ENCODE peak calls at places on chromosomes 7 and 10, in eight cellular contexts. One of them, this sample, is unnamed.

GRCh38 chr10:32906595-32906994 is 51.4 kb downstream of the ITGB1 start:
- DNase-seq in astrocyte: no peak
- DNase-seq in foreskin fibroblast: no peak
- DNase-seq in AG09309: no peak
- DNase-seq in astrocyte of the spinal cord: no peak
- DNase-seq in HCT116: no peak
- DNase-seq in hepatocyte: no peak
- DNase-seq in fibroblast of lung: no peak
- DNase-seq in this sample: no peak

GRCh38 chr7:39240864-39241263 is 263.2 kb downstream of the POU6F2 start:
- DNase-seq in astrocyte: no peak
- DNase-seq in foreskin fibroblast: no peak
- DNase-seq in AG09309: no peak
- DNase-seq in astrocyte of the spinal cord: no peak
- DNase-seq in HCT116: no peak
- DNase-seq in hepatocyte: no peak
- DNase-seq in fibroblast of lung: no peak
- DNase-seq in this sample: no peak

GRCh38 chr10:96768136-96768535 is 47.8 kb upstream of the PIK3AP1 start:
- DNase-seq in astrocyte: no peak
- DNase-seq in foreskin fibroblast: no peak
- DNase-seq in AG09309: no peak
- DNase-seq in astrocyte of the spinal cord: no peak
- DNase-seq in HCT116: no peak
- DNase-seq in hepatocyte: no peak
- DNase-seq in fibroblast of lung: no peak
- DNase-seq in this sample: no peak

GRCh38 chr7:149277871-149278270 is 15.9 kb downstream of the ZNF783 start:
- DNase-seq in astrocyte: no peak
- DNase-seq in foreskin fibroblast: no peak
- DNase-seq in AG09309: no peak
- DNase-seq in astrocyte of the spinal cord: no peak
- DNase-seq in HCT116: no peak
- DNase-seq in hepatocyte: no peak
- DNase-seq in fibroblast of lung: no peak
- DNase-seq in this sample: no peak

GRCh38 chr7:149783386-149784250 is 10.2 kb upstream of the ZNF467 start:
- DNase-seq in astrocyte: no peak
- DNase-seq in foreskin fibroblast: no peak
- DNase-seq in AG09309: no peak
- DNase-seq in astrocyte of the spinal cord: no peak
- DNase-seq in HCT116: no peak
- DNase-seq in hepatocyte: no peak
- DNase-seq in fibroblast of lung: no peak
- DNase-seq in this sample: no peak

GRCh38 chr10:133418289-133418993 is 6.0 kb downstream of the SPRN start:
- DNase-seq in astrocyte: no peak
- DNase-seq in foreskin fibroblast: no peak
- DNase-seq in AG09309: no peak
- DNase-seq in astrocyte of the spinal cord: no peak
- DNase-seq in HCT116: no peak
- DNase-seq in hepatocyte: no peak
- DNase-seq in fibroblast of lung: no peak
- DNase-seq in this sample: no peak

GRCh38 chr7:2864999-2865670 is 21.0 kb upstream of the GNA12 start:
- DNase-seq in astrocyte: peak
- DNase-seq in foreskin fibroblast: peak
- DNase-seq in AG09309: no peak
- DNase-seq in astrocyte of the spinal cord: peak
- DNase-seq in HCT116: peak
- DNase-seq in hepatocyte: peak
- DNase-seq in fibroblast of lung: peak
- DNase-seq in this sample: peak

GRCh38 chr10:98427011-98427515 is 12.1 kb upstream of the PYROXD2 start:
- DNase-seq in astrocyte: no peak
- DNase-seq in foreskin fibroblast: no peak
- DNase-seq in AG09309: no peak
- DNase-seq in astrocyte of the spinal cord: no peak
- DNase-seq in HCT116: no peak
- DNase-seq in hepatocyte: no peak
- DNase-seq in fibroblast of lung: no peak
- DNase-seq in this sample: no peak

GRCh38 chr10:89327803-89328441 is at the start of gene IFIT3:
- DNase-seq in astrocyte: peak
- DNase-seq in foreskin fibroblast: peak
- DNase-seq in AG09309: peak
- DNase-seq in astrocyte of the spinal cord: peak
- DNase-seq in HCT116: peak
- DNase-seq in hepatocyte: peak
- DNase-seq in fibroblast of lung: peak
- DNase-seq in this sample: peak

GRCh38 chr10:117000580-117000979 is 4.4 kb downstream of the SHTN1 start:
- DNase-seq in astrocyte: no peak
- DNase-seq in foreskin fibroblast: no peak
- DNase-seq in AG09309: no peak
- DNase-seq in astrocyte of the spinal cord: no peak
- DNase-seq in HCT116: peak
- DNase-seq in hepatocyte: no peak
- DNase-seq in fibroblast of lung: no peak
- DNase-seq in this sample: no peak

GRCh38 chr7:52506325-52506724 is 529.1 kb upstream of the POM121L12 start:
- DNase-seq in astrocyte: no peak
- DNase-seq in foreskin fibroblast: no peak
- DNase-seq in AG09309: no peak
- DNase-seq in astrocyte of the spinal cord: no peak
- DNase-seq in HCT116: no peak
- DNase-seq in hepatocyte: no peak
- DNase-seq in fibroblast of lung: no peak
- DNase-seq in this sample: no peak

GRCh38 chr10:23493711-23494110 is 54.8 kb downstream of the OTUD1 start:
- DNase-seq in astrocyte: no peak
- DNase-seq in foreskin fibroblast: no peak
- DNase-seq in AG09309: no peak
- DNase-seq in astrocyte of the spinal cord: no peak
- DNase-seq in HCT116: no peak
- DNase-seq in hepatocyte: no peak
- DNase-seq in fibroblast of lung: no peak
- DNase-seq in this sample: no peak

GRCh38 chr7:55493416-55493815 is 78.9 kb downstream of the VOPP1 start:
- DNase-seq in astrocyte: peak
- DNase-seq in foreskin fibroblast: no peak
- DNase-seq in AG09309: no peak
- DNase-seq in astrocyte of the spinal cord: no peak
- DNase-seq in HCT116: no peak
- DNase-seq in hepatocyte: no peak
- DNase-seq in fibroblast of lung: peak
- DNase-seq in this sample: no peak

GRCh38 chr10:124693801-124694416 is 50.3 kb downstream of the FAM53B start:
- DNase-seq in astrocyte: no peak
- DNase-seq in foreskin fibroblast: no peak
- DNase-seq in AG09309: no peak
- DNase-seq in astrocyte of the spinal cord: peak
- DNase-seq in HCT116: no peak
- DNase-seq in hepatocyte: no peak
- DNase-seq in fibroblast of lung: no peak
- DNase-seq in this sample: no peak

GRCh38 chr7:5351508-5352265 is 68.9 kb downstream of the SLC29A4 start:
- DNase-seq in astrocyte: no peak
- DNase-seq in foreskin fibroblast: peak
- DNase-seq in AG09309: no peak
- DNase-seq in astrocyte of the spinal cord: no peak
- DNase-seq in HCT116: no peak
- DNase-seq in hepatocyte: no peak
- DNase-seq in fibroblast of lung: no peak
- DNase-seq in this sample: no peak

GRCh38 chr10:101380353-101381017 is 26.5 kb downstream of the BTRC start:
- DNase-seq in astrocyte: no peak
- DNase-seq in foreskin fibroblast: no peak
- DNase-seq in AG09309: no peak
- DNase-seq in astrocyte of the spinal cord: no peak
- DNase-seq in HCT116: no peak
- DNase-seq in hepatocyte: no peak
- DNase-seq in fibroblast of lung: no peak
- DNase-seq in this sample: no peak

GRCh38 chr7:17674166-17674955 is 265.9 kb downstream of the SNX13 start:
- DNase-seq in astrocyte: no peak
- DNase-seq in foreskin fibroblast: peak
- DNase-seq in AG09309: no peak
- DNase-seq in astrocyte of the spinal cord: no peak
- DNase-seq in HCT116: no peak
- DNase-seq in hepatocyte: no peak
- DNase-seq in fibroblast of lung: no peak
- DNase-seq in this sample: no peak

GRCh38 chr10:3452683-3453388 is 280.3 kb upstream of the PITRM1 start:
- DNase-seq in astrocyte: peak
- DNase-seq in foreskin fibroblast: peak
- DNase-seq in AG09309: peak
- DNase-seq in astrocyte of the spinal cord: peak
- DNase-seq in HCT116: no peak
- DNase-seq in hepatocyte: peak
- DNase-seq in fibroblast of lung: peak
- DNase-seq in this sample: no peak

GRCh38 chr7:96418600-96418999 is 96.7 kb upstream of the SLC25A13 start:
- DNase-seq in astrocyte: no peak
- DNase-seq in foreskin fibroblast: no peak
- DNase-seq in AG09309: no peak
- DNase-seq in astrocyte of the spinal cord: no peak
- DNase-seq in HCT116: no peak
- DNase-seq in hepatocyte: no peak
- DNase-seq in fibroblast of lung: no peak
- DNase-seq in this sample: no peak

GRCh38 chr7:157292770-157293412 is 43.9 kb upstream of the DNAJB6 start:
- DNase-seq in astrocyte: no peak
- DNase-seq in foreskin fibroblast: no peak
- DNase-seq in AG09309: no peak
- DNase-seq in astrocyte of the spinal cord: no peak
- DNase-seq in HCT116: no peak
- DNase-seq in hepatocyte: peak
- DNase-seq in fibroblast of lung: no peak
- DNase-seq in this sample: no peak

DNA sequence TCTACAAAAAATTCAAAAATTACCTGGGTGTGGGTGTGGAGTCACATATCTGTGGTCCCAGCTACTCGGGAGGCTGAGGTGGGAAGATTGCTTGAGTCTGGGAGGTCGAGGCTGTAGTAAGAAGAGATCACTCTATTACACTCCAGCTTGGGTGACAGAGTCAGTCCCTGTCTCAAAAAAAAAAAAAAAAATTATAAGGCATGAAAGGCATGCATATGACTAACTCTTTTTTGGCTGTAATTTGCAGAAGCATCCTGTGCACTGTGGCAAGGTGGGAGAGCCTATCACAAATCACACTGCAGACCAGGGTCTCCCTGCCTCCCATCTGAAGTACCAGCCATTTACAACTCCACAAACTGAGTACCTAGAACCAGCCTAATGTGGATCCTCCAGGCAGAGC is 14.1 kb upstream of the MYPN start:
- DNase-seq in astrocyte: peak
- DNase-seq in foreskin fibroblast: peak
- DNase-seq in AG09309: no peak
- DNase-seq in astrocyte of the spinal cord: peak
- DNase-seq in HCT116: no peak
- DNase-seq in hepatocyte: no peak
- DNase-seq in fibroblast of lung: peak
- DNase-seq in this sample: no peak
- H3K4me3 ChIP-seq in astrocyte: no peak
- H3K4me3 ChIP-seq in foreskin fibroblast: no peak
- H3K4me3 ChIP-seq in AG09309: no peak
- H3K4me3 ChIP-seq in astrocyte of the spinal cord: no peak
- H3K4me3 ChIP-seq in HCT116: peak
- H3K4me3 ChIP-seq in hepatocyte: no peak
- H3K4me3 ChIP-seq in fibroblast of lung: no peak
- H3K4me3 ChIP-seq in this sample: no peak

GRCh38 chr10:21757601-21757901 is 223.5 kb downstream of the MLLT10 start:
- DNase-seq in astrocyte: no peak
- DNase-seq in foreskin fibroblast: peak
- DNase-seq in AG09309: no peak
- DNase-seq in astrocyte of the spinal cord: no peak
- DNase-seq in HCT116: no peak
- DNase-seq in hepatocyte: no peak
- DNase-seq in fibroblast of lung: no peak
- DNase-seq in this sample: no peak
- TF ChIP-seq CTCF in astrocyte: no peak
- TF ChIP-seq CTCF in foreskin fibroblast: no peak
- TF ChIP-seq CTCF in AG09309: no peak
- TF ChIP-seq CTCF in astrocyte of the spinal cord: no peak
- TF ChIP-seq CTCF in HCT116: no peak
- TF ChIP-seq CTCF in hepatocyte: no peak
- TF ChIP-seq CTCF in fibroblast of lung: no peak
- TF ChIP-seq CTCF in this sample: no peak

GRCh38 chr7:42090806-42091205 is 146.2 kb downstream of the GLI3 start:
- DNase-seq in astrocyte: no peak
- DNase-seq in foreskin fibroblast: no peak
- DNase-seq in AG09309: no peak
- DNase-seq in astrocyte of the spinal cord: no peak
- DNase-seq in HCT116: no peak
- DNase-seq in hepatocyte: no peak
- DNase-seq in fibroblast of lung: no peak
- DNase-seq in this sample: no peak
- H3K4me3 ChIP-seq in astrocyte: no peak
- H3K4me3 ChIP-seq in foreskin fibroblast: no peak
- H3K4me3 ChIP-seq in AG09309: no peak
- H3K4me3 ChIP-seq in astrocyte of the spinal cord: no peak
- H3K4me3 ChIP-seq in HCT116: no peak
- H3K4me3 ChIP-seq in hepatocyte: no peak
- H3K4me3 ChIP-seq in fibroblast of lung: no peak
- H3K4me3 ChIP-seq in this sample: no peak

DNA sequence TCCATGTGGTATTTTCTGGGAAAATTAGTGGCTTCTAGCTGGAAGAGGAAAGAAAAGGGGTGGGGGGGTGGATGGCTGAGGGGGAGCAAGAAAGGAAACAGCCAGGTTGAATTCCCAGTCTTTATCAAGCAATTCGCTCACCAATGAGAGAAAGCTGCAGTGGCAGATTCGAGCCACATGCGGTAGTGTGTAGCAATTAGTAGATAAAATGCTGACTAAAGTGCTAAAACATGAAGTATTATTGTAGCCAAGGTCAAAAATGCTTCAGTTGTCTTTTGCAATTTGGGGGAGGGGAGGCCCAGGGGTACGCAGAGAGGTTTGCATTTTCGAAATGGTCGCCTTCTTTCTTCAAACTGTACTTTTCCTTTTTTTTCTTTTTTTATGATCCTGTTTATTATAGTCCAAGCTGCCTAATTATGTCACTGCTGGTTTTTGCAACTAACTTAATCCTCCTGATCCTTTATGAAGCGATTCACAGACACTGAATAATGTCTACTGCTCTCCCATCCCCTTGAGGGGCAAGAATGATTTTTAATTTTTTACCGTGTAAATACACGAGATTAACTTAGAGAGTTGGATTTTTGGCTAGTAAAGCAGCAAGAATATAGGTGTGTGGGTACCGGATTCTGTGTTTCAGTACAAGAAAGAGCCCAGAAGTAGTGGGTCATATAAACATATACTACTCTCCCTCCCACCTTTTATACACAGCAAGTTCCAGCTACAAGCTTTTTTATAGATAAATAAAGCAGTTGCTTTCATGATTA is 3.6 kb upstream of the ARID5B start:
- DNase-seq in astrocyte: peak
- DNase-seq in foreskin fibroblast: peak
- DNase-seq in AG09309: no peak
- DNase-seq in astrocyte of the spinal cord: peak
- DNase-seq in HCT116: no peak
- DNase-seq in hepatocyte: peak
- DNase-seq in fibroblast of lung: peak
- DNase-seq in this sample: peak
- TF ChIP-seq CTCF in astrocyte: peak
- TF ChIP-seq CTCF in foreskin fibroblast: peak
- TF ChIP-seq CTCF in AG09309: peak
- TF ChIP-seq CTCF in astrocyte of the spinal cord: peak
- TF ChIP-seq CTCF in HCT116: peak
- TF ChIP-seq CTCF in hepatocyte: peak
- TF ChIP-seq CTCF in fibroblast of lung: peak
- TF ChIP-seq CTCF in this sample: no peak